ENCODE peak calls at places on chromosomes 3 and 15, in eight cellular contexts. Q, P, F, B, W, N, X and S are unnamed samples.

GRCh38 chr3:8608041-8608790 is 36.4 kb downstream of the SSUH2 start:
- DNase-seq in Q (no peak), P (no peak), F (no peak), B (no peak), W (no peak), N (no peak), X (no peak), S (no peak)

GRCh38 chr3:171704002-171704401 is 106.3 kb downstream of the PLD1 start:
- DNase-seq in Q (no peak), P (no peak), F (peak), B (no peak), W (peak), N (no peak), X (no peak), S (no peak)

GRCh38 chr15:70605606-70606410 is 157.6 kb downstream of the UACA start:
- DNase-seq in Q (no peak), P (peak), F (no peak), B (no peak), W (no peak), N (peak), X (peak), S (no peak)

GRCh38 chr3:44584646-44585501 is at the start of gene ZNF660:
- DNase-seq in Q (peak), P (peak), F (peak), B (peak), W (peak), N (peak), X (peak), S (no peak)

GRCh38 chr15:69853572-69853971 is 244.1 kb downstream of the TLE3 start:
- DNase-seq in Q (no peak), P (no peak), F (no peak), B (peak), W (no peak), N (no peak), X (no peak), S (no peak)

GRCh38 chr3:22959593-22959992 is 243.5 kb upstream of the UBE2E2 start:
- DNase-seq in Q (no peak), P (no peak), F (no peak), B (no peak), W (no peak), N (no peak), X (no peak), S (no peak)

GRCh38 chr3:125310623-125311076 is 64.5 kb downstream of the ZNF148 start:
- DNase-seq in Q (no peak), P (no peak), F (no peak), B (no peak), W (peak), N (no peak), X (no peak), S (peak)

GRCh38 chr15:92365079-92365478 is 28.6 kb upstream of the ST8SIA2 start:
- DNase-seq in Q (no peak), P (no peak), F (no peak), B (no peak), W (no peak), N (no peak), X (no peak), S (no peak)

GRCh38 chr3:130658666-130659065 is 88.0 kb downstream of the PIK3R4 start:
- DNase-seq in Q (no peak), P (no peak), F (no peak), B (no peak), W (no peak), N (no peak), X (peak), S (no peak)